ENCODE peak calls at places on chromosomes 5 and 9, in six cellular contexts. One of them, this sample, is unnamed.
A peak's percentile ranks its signal among the peaks of the same experiment; 100 is the strongest.

GRCh38 chr5:52660621-52661020 is 127.1 kb upstream of the ITGA1 start:
- DNase-seq in skeletal muscle cell: no peak
- DNase-seq in NCI-H1930: no peak
- DNase-seq in stimulated activated CD4-positive, alpha-beta T cell treated with anti-CD3 and anti-CD28 coated beads, TNF-alpha, amount 100 ng/mL, for 24 hours: no peak
- DNase-seq in NB4: no peak
- DNase-seq in GM19239: no peak
- DNase-seq in this sample: no peak

GRCh38 chr9:24071736-24072135 is 245.7 kb upstream of the ELAVL2 start:
- DNase-seq in GM19239: no peak
- DNase-seq in skeletal muscle cell: peak; percentile 23
- DNase-seq in NCI-H1930: no peak
- DNase-seq in stimulated activated CD4-positive, alpha-beta T cell treated with anti-CD3 and anti-CD28 coated beads, TNF-alpha, amount 100 ng/mL, for 24 hours: no peak
- DNase-seq in NB4: no peak
- DNase-seq in this sample: no peak

GRCh38 chr5:180460834-180461233 is 33.3 kb upstream of the CNOT6 start:
- DNase-seq in stimulated activated CD4-positive, alpha-beta T cell treated with anti-CD3 and anti-CD28 coated beads, TNF-alpha, amount 100 ng/mL, for 24 hours: no peak
- DNase-seq in skeletal muscle cell: no peak
- DNase-seq in GM19239: no peak
- DNase-seq in NCI-H1930: no peak
- DNase-seq in NB4: no peak
- DNase-seq in this sample: no peak

GRCh38 chr5:1827410-1828397 is 26.5 kb downstream of the NDUFS6 start:
- DNase-seq in GM19239: peak; percentile 16
- DNase-seq in NB4: no peak
- DNase-seq in skeletal muscle cell: no peak
- DNase-seq in stimulated activated CD4-positive, alpha-beta T cell treated with anti-CD3 and anti-CD28 coated beads, TNF-alpha, amount 100 ng/mL, for 24 hours: no peak
- DNase-seq in NCI-H1930: no peak
- DNase-seq in this sample: no peak

GRCh38 chr9:99353408-99353807 is 131.3 kb downstream of the SEC61B start:
- DNase-seq in NB4: no peak
- DNase-seq in GM19239: no peak
- DNase-seq in skeletal muscle cell: peak; percentile 90
- DNase-seq in stimulated activated CD4-positive, alpha-beta T cell treated with anti-CD3 and anti-CD28 coated beads, TNF-alpha, amount 100 ng/mL, for 24 hours: no peak
- DNase-seq in NCI-H1930: no peak
- DNase-seq in this sample: no peak

GRCh38 chr5:81554647-81555046 is 160.7 kb upstream of the ACOT12 start:
- DNase-seq in NB4: no peak
- DNase-seq in stimulated activated CD4-positive, alpha-beta T cell treated with anti-CD3 and anti-CD28 coated beads, TNF-alpha, amount 100 ng/mL, for 24 hours: no peak
- DNase-seq in NCI-H1930: no peak
- DNase-seq in GM19239: no peak
- DNase-seq in skeletal muscle cell: no peak
- DNase-seq in this sample: no peak

GRCh38 chr5:23013395-23013994 is 160.4 kb upstream of the CDH12 start:
- DNase-seq in GM19239: no peak
- DNase-seq in NB4: no peak
- DNase-seq in stimulated activated CD4-positive, alpha-beta T cell treated with anti-CD3 and anti-CD28 coated beads, TNF-alpha, amount 100 ng/mL, for 24 hours: no peak
- DNase-seq in NCI-H1930: no peak
- DNase-seq in skeletal muscle cell: no peak
- DNase-seq in this sample: no peak

GRCh38 chr5:68644971-68645370 is 429.4 kb downstream of the PIK3R1 start:
- DNase-seq in NCI-H1930: no peak
- DNase-seq in stimulated activated CD4-positive, alpha-beta T cell treated with anti-CD3 and anti-CD28 coated beads, TNF-alpha, amount 100 ng/mL, for 24 hours: no peak
- DNase-seq in NB4: peak; percentile 30
- DNase-seq in skeletal muscle cell: no peak
- DNase-seq in GM19239: peak; percentile 28
- DNase-seq in this sample: no peak

GRCh38 chr5:35384658-35385057 is 154.4 kb upstream of the PRLR start:
- DNase-seq in NCI-H1930: no peak
- DNase-seq in stimulated activated CD4-positive, alpha-beta T cell treated with anti-CD3 and anti-CD28 coated beads, TNF-alpha, amount 100 ng/mL, for 24 hours: no peak
- DNase-seq in skeletal muscle cell: no peak
- DNase-seq in NB4: no peak
- DNase-seq in GM19239: no peak
- DNase-seq in this sample: no peak

GRCh38 chr9:74001382-74001781 is 495.8 kb upstream of the RORB start:
- DNase-seq in NCI-H1930: no peak
- DNase-seq in skeletal muscle cell: no peak
- DNase-seq in GM19239: no peak
- DNase-seq in stimulated activated CD4-positive, alpha-beta T cell treated with anti-CD3 and anti-CD28 coated beads, TNF-alpha, amount 100 ng/mL, for 24 hours: no peak
- DNase-seq in NB4: no peak
- DNase-seq in this sample: no peak

GRCh38 chr5:64637144-64637543 is 53.2 kb upstream of the SHISAL2B start:
- DNase-seq in NB4: peak; percentile 65
- DNase-seq in NCI-H1930: no peak
- DNase-seq in GM19239: no peak
- DNase-seq in stimulated activated CD4-positive, alpha-beta T cell treated with anti-CD3 and anti-CD28 coated beads, TNF-alpha, amount 100 ng/mL, for 24 hours: no peak
- DNase-seq in skeletal muscle cell: no peak
- DNase-seq in this sample: no peak

GRCh38 chr9:28234133-28234898 is 661.0 kb upstream of the C9orf72 start:
- DNase-seq in skeletal muscle cell: no peak
- DNase-seq in GM19239: no peak
- DNase-seq in NB4: peak; percentile 22
- DNase-seq in NCI-H1930: no peak
- DNase-seq in stimulated activated CD4-positive, alpha-beta T cell treated with anti-CD3 and anti-CD28 coated beads, TNF-alpha, amount 100 ng/mL, for 24 hours: no peak
- DNase-seq in this sample: no peak

GRCh38 chr9:134381671-134382505 is 55.6 kb downstream of the RXRA start:
- DNase-seq in stimulated activated CD4-positive, alpha-beta T cell treated with anti-CD3 and anti-CD28 coated beads, TNF-alpha, amount 100 ng/mL, for 24 hours: no peak
- DNase-seq in GM19239: no peak
- DNase-seq in NCI-H1930: no peak
- DNase-seq in NB4: peak; percentile 56
- DNase-seq in skeletal muscle cell: no peak
- DNase-seq in this sample: peak; percentile 68

GRCh38 chr5:133944263-133945230 is 23.9 kb downstream of the C5orf15 start:
- DNase-seq in stimulated activated CD4-positive, alpha-beta T cell treated with anti-CD3 and anti-CD28 coated beads, TNF-alpha, amount 100 ng/mL, for 24 hours: no peak
- DNase-seq in NCI-H1930: no peak
- DNase-seq in GM19239: no peak
- DNase-seq in skeletal muscle cell: no peak
- DNase-seq in NB4: peak; percentile 52
- DNase-seq in this sample: no peak

GRCh38 chr9:126885089-126885753 is 24.8 kb downstream of the ZBTB34 start:
- DNase-seq in skeletal muscle cell: no peak
- DNase-seq in stimulated activated CD4-positive, alpha-beta T cell treated with anti-CD3 and anti-CD28 coated beads, TNF-alpha, amount 100 ng/mL, for 24 hours: no peak
- DNase-seq in NB4: peak; percentile 15
- DNase-seq in NCI-H1930: no peak
- DNase-seq in GM19239: no peak
- DNase-seq in this sample: no peak

GRCh38 chr5:143229896-143230675 is 173.4 kb downstream of the NR3C1 start:
- DNase-seq in NCI-H1930: no peak
- DNase-seq in NB4: peak; percentile 27
- DNase-seq in stimulated activated CD4-positive, alpha-beta T cell treated with anti-CD3 and anti-CD28 coated beads, TNF-alpha, amount 100 ng/mL, for 24 hours: no peak
- DNase-seq in skeletal muscle cell: no peak
- DNase-seq in GM19239: peak; percentile 47
- DNase-seq in this sample: peak; percentile 30

GRCh38 chr5:172999974-173000373 is 16.4 kb downstream of the ATP6V0E1 start:
- DNase-seq in NB4: no peak
- DNase-seq in GM19239: no peak
- DNase-seq in skeletal muscle cell: no peak
- DNase-seq in stimulated activated CD4-positive, alpha-beta T cell treated with anti-CD3 and anti-CD28 coated beads, TNF-alpha, amount 100 ng/mL, for 24 hours: no peak
- DNase-seq in NCI-H1930: no peak
- DNase-seq in this sample: no peak

GRCh38 chr5:73256462-73257260 is 83.7 kb downstream of the TMEM174 start:
- DNase-seq in GM19239: no peak
- DNase-seq in NB4: no peak
- DNase-seq in stimulated activated CD4-positive, alpha-beta T cell treated with anti-CD3 and anti-CD28 coated beads, TNF-alpha, amount 100 ng/mL, for 24 hours: no peak
- DNase-seq in skeletal muscle cell: no peak
- DNase-seq in NCI-H1930: no peak
- DNase-seq in this sample: no peak

GRCh38 chr5:14399054-14399657 is 182.4 kb upstream of the OTULINL start:
- DNase-seq in GM19239: no peak
- DNase-seq in NCI-H1930: no peak
- DNase-seq in skeletal muscle cell: no peak
- DNase-seq in stimulated activated CD4-positive, alpha-beta T cell treated with anti-CD3 and anti-CD28 coated beads, TNF-alpha, amount 100 ng/mL, for 24 hours: no peak
- DNase-seq in NB4: peak; percentile 62
- DNase-seq in this sample: no peak

GRCh38 chr5:74232281-74232680 is 408.2 kb downstream of the ENC1 start:
- DNase-seq in NB4: no peak
- DNase-seq in NCI-H1930: no peak
- DNase-seq in stimulated activated CD4-positive, alpha-beta T cell treated with anti-CD3 and anti-CD28 coated beads, TNF-alpha, amount 100 ng/mL, for 24 hours: no peak
- DNase-seq in GM19239: no peak
- DNase-seq in skeletal muscle cell: peak; percentile 92
- DNase-seq in this sample: no peak

GRCh38 chr5:67515020-67515689 is 318.6 kb upstream of the CD180 start:
- DNase-seq in skeletal muscle cell: no peak
- DNase-seq in stimulated activated CD4-positive, alpha-beta T cell treated with anti-CD3 and anti-CD28 coated beads, TNF-alpha, amount 100 ng/mL, for 24 hours: no peak
- DNase-seq in GM19239: no peak
- DNase-seq in NCI-H1930: no peak
- DNase-seq in NB4: no peak
- DNase-seq in this sample: peak; percentile 47

GRCh38 chr5:1791176-1791575 is 8.5 kb downstream of the MRPL36 start:
- DNase-seq in GM19239: no peak
- DNase-seq in stimulated activated CD4-positive, alpha-beta T cell treated with anti-CD3 and anti-CD28 coated beads, TNF-alpha, amount 100 ng/mL, for 24 hours: no peak
- DNase-seq in NCI-H1930: no peak
- DNase-seq in NB4: no peak
- DNase-seq in skeletal muscle cell: no peak
- DNase-seq in this sample: no peak

GRCh38 chr5:175825906-175826305 is 45.5 kb upstream of the CPLX2 start:
- DNase-seq in NCI-H1930: no peak
- DNase-seq in skeletal muscle cell: no peak
- DNase-seq in NB4: no peak
- DNase-seq in stimulated activated CD4-positive, alpha-beta T cell treated with anti-CD3 and anti-CD28 coated beads, TNF-alpha, amount 100 ng/mL, for 24 hours: no peak
- DNase-seq in GM19239: no peak
- DNase-seq in this sample: no peak

GRCh38 chr5:172509405-172509781 is 55.1 kb upstream of the SH3PXD2B start:
- DNase-seq in stimulated activated CD4-positive, alpha-beta T cell treated with anti-CD3 and anti-CD28 coated beads, TNF-alpha, amount 100 ng/mL, for 24 hours: no peak
- DNase-seq in NB4: no peak
- DNase-seq in NCI-H1930: no peak
- DNase-seq in GM19239: no peak
- DNase-seq in skeletal muscle cell: no peak
- DNase-seq in this sample: no peak

GRCh38 chr5:152527358-152528048 is 122.4 kb upstream of the NMUR2 start:
- DNase-seq in NCI-H1930: no peak
- DNase-seq in skeletal muscle cell: no peak
- DNase-seq in NB4: no peak
- DNase-seq in stimulated activated CD4-positive, alpha-beta T cell treated with anti-CD3 and anti-CD28 coated beads, TNF-alpha, amount 100 ng/mL, for 24 hours: no peak
- DNase-seq in GM19239: no peak
- DNase-seq in this sample: no peak

GRCh38 chr9:112252194-112252593 is 77.1 kb upstream of the SUSD1 start:
- DNase-seq in NB4: no peak
- DNase-seq in skeletal muscle cell: no peak
- DNase-seq in GM19239: no peak
- DNase-seq in stimulated activated CD4-positive, alpha-beta T cell treated with anti-CD3 and anti-CD28 coated beads, TNF-alpha, amount 100 ng/mL, for 24 hours: no peak
- DNase-seq in NCI-H1930: no peak
- DNase-seq in this sample: no peak

GRCh38 chr5:56088431-56088949 is 93.7 kb upstream of the IL6ST start:
- DNase-seq in GM19239: no peak
- DNase-seq in NB4: no peak
- DNase-seq in skeletal muscle cell: no peak
- DNase-seq in NCI-H1930: no peak
- DNase-seq in stimulated activated CD4-positive, alpha-beta T cell treated with anti-CD3 and anti-CD28 coated beads, TNF-alpha, amount 100 ng/mL, for 24 hours: no peak
- DNase-seq in this sample: no peak

GRCh38 chr9:85522459-85523092 is 219.2 kb downstream of the AGTPBP1 start:
- DNase-seq in stimulated activated CD4-positive, alpha-beta T cell treated with anti-CD3 and anti-CD28 coated beads, TNF-alpha, amount 100 ng/mL, for 24 hours: no peak
- DNase-seq in NCI-H1930: no peak
- DNase-seq in skeletal muscle cell: no peak
- DNase-seq in GM19239: no peak
- DNase-seq in NB4: peak; percentile 64
- DNase-seq in this sample: no peak